ENCODE peak calls at places on chromosomes 3 and 15, in nine cellular contexts. N is aorta; G is stimulated activated CD8-positive, alpha-beta memory T cell treated with anti-CD3 and anti-CD28 coated beads, Interleukin-4, amount 100 ng/mL, for 1 hour; B is activated T-cell treated with anti-CD3 and anti-CD28 coated beads, Interleukin-2, amount 50 U/mL, for 4 hours; K is effector CD4-positive, alpha-beta T cell; Y is stromal cell of bone marrow; S is RPMI7951; O is amygdala; T is AG04450. X is an unnamed sample.

GRCh38 chr3:58490860-58491501 is 915 bp upstream of the KCTD6 start:
- DNase-seq in T (no peak), G (no peak), N (peak), S (peak), O (no peak), B (no peak), K (no peak), Y (no peak), X (no peak)

GRCh38 chr3:134640872-134641470 is 9.9 kb downstream of the KY start:
- DNase-seq in Y (no peak), N (no peak), B (no peak), O (no peak), S (peak), G (no peak), T (no peak), K (no peak), X (no peak)

GRCh38 chr3:10702961-10703740 is 112.9 kb upstream of the SLC6A11 start:
- DNase-seq in S (peak), N (no peak), O (no peak), B (no peak), T (no peak), Y (no peak), G (no peak), K (no peak), X (no peak)

GRCh38 chr3:11637901-11638668 is 5.6 kb downstream of the VGLL4 start:
- DNase-seq in K (no peak), B (no peak), S (no peak), G (no peak), Y (no peak), N (no peak), O (no peak), T (peak), X (no peak)

GRCh38 chr3:45906681-45907220 is 20.4 kb downstream of the CCR9 start:
- DNase-seq in N (no peak), B (no peak), Y (peak), T (peak), K (no peak), G (no peak), O (no peak), S (peak), X (no peak)

GRCh38 chr3:28226020-28226419 is 15.4 kb upstream of the CMC1 start:
- DNase-seq in T (no peak), S (no peak), O (no peak), B (no peak), N (no peak), Y (no peak), G (no peak), K (no peak), X (no peak)

GRCh38 chr15:57382969-57383368 is 6.7 kb downstream of the CGNL1 start:
- DNase-seq in B (no peak), K (no peak), O (no peak), T (no peak), N (no peak), G (no peak), S (no peak), Y (no peak), X (no peak)

GRCh38 chr15:32909431-32909830 is 191.6 kb downstream of the GREM1 start:
- DNase-seq in G (no peak), Y (peak), K (no peak), S (peak), B (no peak), O (no peak), T (no peak), N (no peak), X (no peak)

GRCh38 chr15:74449066-74449465 is 11.9 kb downstream of the UBL7 start:
- DNase-seq in T (no peak), O (no peak), S (no peak), K (no peak), B (no peak), N (no peak), Y (no peak), G (no peak), X (no peak)

GRCh38 chr3:168065569-168065968 is 30.2 kb downstream of the GOLIM4 start:
- DNase-seq in Y (no peak), O (no peak), S (no peak), B (no peak), T (no peak), N (no peak), K (no peak), G (no peak), X (no peak)

GRCh38 chr3:61637088-61638051 is 76.0 kb downstream of the PTPRG start:
- DNase-seq in G (no peak), S (peak), B (no peak), O (no peak), T (no peak), K (no peak), N (no peak), Y (no peak), X (no peak)

GRCh38 chr3:32276279-32276841 is 37.9 kb downstream of the CMTM8 start:
- DNase-seq in B (no peak), G (no peak), K (no peak), T (no peak), Y (peak), N (no peak), S (no peak), O (no peak), X (no peak)

GRCh38 chr3:151971814-151972579 is 98.6 kb downstream of the SUCNR1 start:
- DNase-seq in N (no peak), S (peak), O (no peak), K (no peak), G (no peak), Y (no peak), B (no peak), T (no peak), X (no peak)

GRCh38 chr3:168570404-168571173 is 474.9 kb upstream of the GOLIM4 start:
- DNase-seq in S (no peak), O (no peak), G (no peak), B (no peak), K (no peak), N (no peak), Y (no peak), T (no peak), X (no peak)

GRCh38 chr3:46962427-46962826 is 14.1 kb downstream of the CCDC12 start:
- DNase-seq in N (no peak), Y (no peak), O (no peak), T (no peak), B (no peak), S (no peak), K (no peak), G (no peak), X (no peak)

GRCh38 chr15:51318382-51319150 is 19.8 kb downstream of the CYP19A1 start:
- DNase-seq in T (no peak), N (no peak), K (no peak), O (no peak), B (no peak), G (no peak), Y (peak), S (peak), X (no peak)

GRCh38 chr3:38089163-38089562 is 47.8 kb downstream of the ACAA1 start:
- DNase-seq in N (no peak), T (no peak), G (no peak), S (no peak), Y (no peak), O (no peak), K (no peak), B (no peak), X (no peak)

GRCh38 chr3:3664916-3665315 is 134.3 kb upstream of the LRRN1 start:
- DNase-seq in G (no peak), S (peak), N (no peak), O (no peak), K (no peak), B (no peak), Y (peak), T (no peak), X (no peak)

GRCh38 chr15:92941668-92942067 is 41.5 kb downstream of the CHD2 start:
- DNase-seq in T (no peak), G (no peak), B (no peak), S (no peak), N (no peak), Y (no peak), O (no peak), K (no peak), X (no peak)

GRCh38 chr3:78258798-78259197 is 1218.9 kb downstream of the ROBO2 start:
- DNase-seq in G (no peak), B (no peak), Y (peak), N (no peak), O (no peak), K (no peak), S (peak), T (peak), X (no peak)

GRCh38 chr15:42060797-42061196 is 33.6 kb downstream of the PLA2G4D start:
- DNase-seq in S (no peak), Y (no peak), N (no peak), B (no peak), K (no peak), T (no peak), O (no peak), G (no peak), X (no peak)

GRCh38 chr15:80699981-80700380 is 4.9 kb downstream of the ABHD17C start:
- DNase-seq in Y (no peak), N (no peak), O (no peak), K (no peak), B (no peak), S (no peak), T (no peak), G (no peak), X (no peak)

GRCh38 chr15:25947336-25948080 is 84.4 kb upstream of the ATP10A start:
- DNase-seq in G (no peak), Y (no peak), S (no peak), O (no peak), B (no peak), K (no peak), T (no peak), N (no peak), X (no peak)

GRCh38 chr3:100335137-100335833 is 728 bp downstream of the NIT2 start:
- DNase-seq in O (no peak), N (no peak), Y (no peak), B (no peak), T (no peak), G (no peak), S (peak), K (no peak), X (no peak)

GRCh38 chr3:28576590-28577220 is 228.1 kb upstream of the AZI2 start:
- DNase-seq in K (no peak), S (no peak), O (no peak), G (no peak), T (no peak), N (no peak), Y (no peak), B (no peak), X (no peak)

GRCh38 chr3:50655009-50655830 is 19.5 kb upstream of the DOCK3 start:
- DNase-seq in K (no peak), T (no peak), G (no peak), N (peak), B (peak), S (no peak), O (no peak), Y (no peak), X (no peak)

GRCh38 chr3:168161696-168162095 is 66.0 kb upstream of the GOLIM4 start:
- DNase-seq in B (no peak), K (no peak), S (no peak), O (no peak), N (no peak), T (no peak), G (no peak), Y (no peak), X (no peak)

GRCh38 chr3:39812537-39812936 is 3.1 kb downstream of the MYRIP start:
- DNase-seq in B (no peak), N (no peak), T (no peak), O (no peak), S (no peak), G (no peak), K (no peak), Y (no peak), X (no peak)

GRCh38 chr3:116445291-116445841 is at the start of gene LSAMP:
- DNase-seq in S (no peak), O (peak), N (peak), K (no peak), Y (no peak), B (no peak), G (no peak), T (no peak), X (no peak)

GRCh38 chr15:40825661-40826088 is 2.8 kb downstream of the PPP1R14D start:
- DNase-seq in S (peak), Y (no peak), O (no peak), T (peak), K (no peak), G (no peak), B (no peak), N (peak), X (no peak)

GRCh38 chr3:78507196-78507984 is 1260.4 kb downstream of the ROBO1 start:
- DNase-seq in Y (no peak), K (no peak), S (no peak), N (no peak), O (no peak), G (no peak), B (no peak), T (no peak), X (no peak)

GRCh38 chr3:19065027-19065426 is 83.3 kb upstream of the KCNH8 start:
- DNase-seq in O (no peak), K (no peak), S (no peak), T (no peak), N (no peak), G (no peak), B (no peak), Y (no peak), X (no peak)

GRCh38 chr15:55897560-55898336 is 95.7 kb downstream of the NEDD4 start:
- DNase-seq in S (peak), O (no peak), K (no peak), T (no peak), G (no peak), Y (no peak), N (peak), B (no peak), X (no peak)

GRCh38 chr15:84766461-84767005 is 18.1 kb downstream of the ZNF592 start:
- DNase-seq in N (no peak), S (peak), K (no peak), B (no peak), T (no peak), G (no peak), O (no peak), Y (no peak), X (no peak)

GRCh38 chr15:36432162-36432561 is 147.3 kb upstream of the CDIN1 start:
- DNase-seq in K (no peak), N (no peak), O (no peak), G (no peak), S (peak), B (no peak), Y (peak), T (peak), X (no peak)